ENCODE peak calls at places on chromosomes 3 and 15, in nine cellular contexts. B, O, T, Q, D, H, N, C and G are unnamed samples.

GRCh38 chr15:83436513-83437158 is 10.5 kb upstream of the SH3GL3 start:
- DNase-seq in B (peak; percentile 68), O (no peak), T (no peak), Q (no peak), D (no peak), H (peak; percentile 7), N (no peak), C (no peak), G (no peak)

GRCh38 chr3:31184257-31185003 is 290.0 kb upstream of the GADL1 start:
- DNase-seq in B (no peak), O (no peak), T (no peak), Q (no peak), D (no peak), H (no peak), N (no peak), C (no peak), G (no peak)

GRCh38 chr15:65089206-65089824 is 12.8 kb downstream of the KBTBD13 start:
- DNase-seq in B (no peak), O (peak; percentile 64), T (peak; percentile 62), Q (peak; percentile 70), D (no peak), H (no peak), N (no peak), C (no peak), G (no peak)

GRCh38 chr3:97927699-97928098 is 44.5 kb downstream of the RIOX2 start:
- DNase-seq in B (no peak), O (no peak), T (no peak), Q (no peak), D (no peak), H (no peak), N (no peak), C (no peak), G (no peak)

GRCh38 chr15:95989392-95989791 is 341.1 kb upstream of the NR2F2 start:
- DNase-seq in B (no peak), O (no peak), T (no peak), Q (no peak), D (no peak), H (no peak), N (no peak), C (no peak), G (no peak)

GRCh38 chr3:174439621-174440349 is 419.3 kb upstream of the NAALADL2 start:
- DNase-seq in B (peak; percentile 4), O (peak; percentile 35), T (no peak), Q (peak; percentile 17), D (peak; percentile 26), H (peak; percentile 49), N (no peak), C (no peak), G (no peak)

GRCh38 chr3:130779031-130779430 is 32.4 kb upstream of the PIK3R4 start:
- DNase-seq in B (no peak), O (no peak), T (no peak), Q (no peak), D (no peak), H (no peak), N (no peak), C (no peak), G (no peak)

GRCh38 chr3:120497318-120497717 is 46.5 kb upstream of the FSTL1 start:
- DNase-seq in B (no peak), O (no peak), T (no peak), Q (no peak), D (no peak), H (peak; percentile 24), N (no peak), C (no peak), G (no peak)

GRCh38 chr15:64070965-64071851 is 22.4 kb downstream of the CIAO2A start:
- DNase-seq in B (peak; percentile 60), O (peak; percentile 85), T (peak; percentile 69), Q (peak; percentile 66), D (peak; percentile 58), H (no peak), N (peak; percentile 60), C (no peak), G (peak; percentile 58)

GRCh38 chr15:25933456-25934158 is 70.5 kb upstream of the ATP10A start:
- DNase-seq in B (peak; percentile 52), O (peak; percentile 27), T (peak; percentile 41), Q (peak; percentile 12), D (peak; percentile 61), H (peak; percentile 57), N (no peak), C (no peak), G (peak; percentile 36)

GRCh38 chr15:63463030-63463429 is 41.4 kb upstream of the USP3 start:
- DNase-seq in B (no peak), O (no peak), T (no peak), Q (no peak), D (no peak), H (no peak), N (no peak), C (no peak), G (no peak)

GRCh38 chr15:29821416-29822099 is 710 bp downstream of the TJP1 start:
- DNase-seq in B (peak; percentile 75), O (peak; percentile 72), T (peak; percentile 79), Q (peak; percentile 63), D (peak; percentile 84), H (peak; percentile 77), N (peak; percentile 82), C (peak; percentile 85), G (peak; percentile 41)

GRCh38 chr3:161332792-161333191 is 38.5 kb downstream of the SPTSSB start:
- DNase-seq in B (no peak), O (no peak), T (no peak), Q (no peak), D (no peak), H (no peak), N (no peak), C (no peak), G (no peak)

GRCh38 chr15:96337354-96337990 is 7.0 kb downstream of the NR2F2 start:
- DNase-seq in B (no peak), O (no peak), T (no peak), Q (no peak), D (no peak), H (no peak), N (no peak), C (no peak), G (no peak)

GRCh38 chr15:64809649-64810498 is 15.6 kb downstream of the PIF1 start:
- DNase-seq in B (peak; percentile 98), O (peak; percentile 89), T (peak; percentile 83), Q (peak; percentile 83), D (peak; percentile 84), H (peak; percentile 63), N (peak; percentile 77), C (peak; percentile 88), G (peak; percentile 71)

GRCh38 chr15:91116379-91117067 is 16.5 kb downstream of the SV2B start:
- DNase-seq in B (no peak), O (no peak), T (no peak), Q (no peak), D (no peak), H (peak; percentile 43), N (no peak), C (no peak), G (no peak)

GRCh38 chr3:169147246-169148008 is 516.1 kb downstream of the MECOM start:
- DNase-seq in B (peak; percentile 46), O (peak; percentile 20), T (peak; percentile 31), Q (no peak), D (peak; percentile 52), H (peak; percentile 53), N (peak; percentile 68), C (no peak), G (no peak)

GRCh38 chr3:185739264-185739701 is 85.6 kb downstream of the IGF2BP2 start:
- DNase-seq in B (no peak), O (no peak), T (no peak), Q (no peak), D (no peak), H (no peak), N (no peak), C (no peak), G (no peak)

GRCh38 chr3:61967019-61967418 is 405.6 kb downstream of the PTPRG start:
- DNase-seq in B (no peak), O (no peak), T (no peak), Q (no peak), D (no peak), H (no peak), N (no peak), C (no peak), G (no peak)

GRCh38 chr15:75672646-75673425 is 25.1 kb downstream of the SNX33 start:
- DNase-seq in B (no peak), O (no peak), T (no peak), Q (no peak), D (peak; percentile 62), H (no peak), N (no peak), C (no peak), G (no peak)

GRCh38 chr15:68791431-68792283 is 29.0 kb downstream of the ANP32A start:
- DNase-seq in B (no peak), O (no peak), T (no peak), Q (no peak), D (no peak), H (no peak), N (no peak), C (no peak), G (no peak)
- TF ChIP-seq CTCF in B (no peak), O (no peak), T (no peak), Q (no peak), D (no peak), H (no peak), N (no peak), C (no peak), G (no peak)

DNA sequence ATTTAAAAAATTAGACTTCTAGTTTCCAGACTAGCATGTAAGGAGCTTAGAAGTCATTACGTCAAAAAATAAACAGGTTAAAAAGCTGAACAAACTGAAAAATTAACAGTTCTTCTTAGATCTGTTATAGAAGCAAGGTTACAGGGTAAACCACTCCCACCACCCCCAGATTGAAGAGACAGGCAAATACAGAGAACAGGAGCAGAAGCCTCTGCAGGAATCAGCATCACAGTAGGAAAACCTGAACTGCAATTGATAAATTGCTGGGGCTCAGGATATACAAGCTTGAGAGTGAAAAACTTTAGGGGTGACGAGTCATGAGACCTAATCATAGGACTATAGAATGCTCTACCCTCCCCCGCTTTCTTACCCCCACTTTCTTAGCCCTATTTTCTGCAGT is 222.3 kb downstream of the UBE2E2 start:
- DNase-seq in B (no peak), O (no peak), T (no peak), Q (no peak), D (no peak), H (no peak), N (no peak), C (no peak), G (no peak)
- TF ChIP-seq POLR2A in B (no peak), O (no peak), T (no peak), Q (no peak), D (no peak), H (no peak), N (no peak), C (no peak), G (no peak)

DNA sequence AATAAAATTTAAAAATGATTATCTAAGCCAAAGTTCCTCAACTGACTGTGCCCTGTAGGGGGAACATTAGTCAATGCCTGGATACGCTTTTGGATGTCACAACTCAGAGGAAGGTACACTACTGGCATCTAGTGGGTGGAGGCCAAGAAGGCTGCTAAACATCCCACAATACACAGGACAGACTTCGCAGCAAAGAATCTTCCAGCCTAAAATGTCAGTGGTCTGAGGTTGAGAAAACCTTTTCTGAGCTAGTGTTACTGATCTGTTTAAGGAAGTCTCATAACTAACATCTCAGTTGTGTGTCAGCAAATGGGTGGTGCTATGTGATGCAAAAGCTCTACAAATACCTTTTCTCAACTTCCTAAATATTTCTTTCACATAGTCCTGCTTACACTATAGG is 20.9 kb upstream of the LDHAL6B start:
- DNase-seq in B (no peak), O (no peak), T (no peak), Q (no peak), D (no peak), H (no peak), N (no peak), C (no peak), G (no peak)
- TF ChIP-seq CTCF in B (peak; percentile 16), O (no peak), T (no peak), Q (no peak), D (no peak), H (no peak), N (no peak), C (no peak), G (no peak)

GRCh38 chr3:39639344-39640236 is 169.8 kb upstream of the MYRIP start:
- DNase-seq in B (peak; percentile 87), O (no peak), T (no peak), Q (no peak), D (no peak), H (no peak), N (no peak), C (no peak), G (no peak)
- TF ChIP-seq POLR2A in B (no peak), O (no peak), T (no peak), Q (no peak), D (no peak), H (no peak), N (no peak), C (no peak), G (no peak)